ENCODE peak calls at places on chromosomes 13 and 19, in five cellular contexts. One of them, this sample, is unnamed.
A peak's percentile ranks its signal among the peaks of the same experiment; 100 is the strongest.

GRCh38 chr13:51499841-51500240 is 47.0 kb upstream of the INTS6 start:
- DNase-seq in upper lobe of right lung: no peak
- DNase-seq in tibial nerve: no peak
- DNase-seq in Peyer's patch: no peak
- DNase-seq in RWPE2: no peak
- DNase-seq in this sample: no peak

GRCh38 chr13:81540777-81541176 is 1199.9 kb upstream of the SPRY2 start:
- DNase-seq in Peyer's patch: no peak
- DNase-seq in RWPE2: no peak
- DNase-seq in upper lobe of right lung: no peak
- DNase-seq in tibial nerve: no peak
- DNase-seq in this sample: no peak

GRCh38 chr13:78875792-78876580 is 217.0 kb upstream of the OBI1 start:
- DNase-seq in Peyer's patch: no peak
- DNase-seq in tibial nerve: no peak
- DNase-seq in upper lobe of right lung: no peak
- DNase-seq in RWPE2: no peak
- DNase-seq in this sample: no peak

GRCh38 chr13:80274643-80275042 is 66.3 kb downstream of the SPRY2 start:
- DNase-seq in tibial nerve: no peak
- DNase-seq in RWPE2: no peak
- DNase-seq in upper lobe of right lung: no peak
- DNase-seq in Peyer's patch: no peak
- DNase-seq in this sample: no peak

GRCh38 chr13:30654430-30654829 is 36.7 kb downstream of the USPL1 start:
- DNase-seq in RWPE2: no peak
- DNase-seq in upper lobe of right lung: no peak
- DNase-seq in tibial nerve: no peak
- DNase-seq in Peyer's patch: no peak
- DNase-seq in this sample: no peak

GRCh38 chr13:113192902-113193301 is 15.6 kb downstream of the PCID2 start:
- DNase-seq in upper lobe of right lung: no peak
- DNase-seq in RWPE2: no peak
- DNase-seq in tibial nerve: no peak
- DNase-seq in Peyer's patch: no peak
- DNase-seq in this sample: no peak

GRCh38 chr19:29262085-29262484 is 49.1 kb upstream of the UQCRFS1 start:
- DNase-seq in upper lobe of right lung: no peak
- DNase-seq in RWPE2: no peak
- DNase-seq in Peyer's patch: no peak
- DNase-seq in tibial nerve: no peak
- DNase-seq in this sample: no peak

GRCh38 chr19:7921955-7922840 is 2.1 kb downstream of the SNAPC2 start:
- DNase-seq in upper lobe of right lung: no peak
- DNase-seq in Peyer's patch: no peak
- DNase-seq in RWPE2: no peak
- DNase-seq in tibial nerve: no peak
- DNase-seq in this sample: no peak

GRCh38 chr19:23946569-23946968 is 31.9 kb downstream of the ZNF726 start:
- DNase-seq in tibial nerve: no peak
- DNase-seq in upper lobe of right lung: no peak
- DNase-seq in Peyer's patch: no peak
- DNase-seq in RWPE2: no peak
- DNase-seq in this sample: no peak

GRCh38 chr13:31093145-31093885 is 68.4 kb downstream of the HSPH1 start:
- DNase-seq in RWPE2: no peak
- DNase-seq in tibial nerve: no peak
- DNase-seq in Peyer's patch: no peak
- DNase-seq in upper lobe of right lung: no peak
- DNase-seq in this sample: no peak

GRCh38 chr13:30107536-30108136 is 199.7 kb downstream of the KATNAL1 start:
- DNase-seq in tibial nerve: no peak
- DNase-seq in RWPE2: no peak
- DNase-seq in Peyer's patch: no peak
- DNase-seq in upper lobe of right lung: peak; percentile 71
- DNase-seq in this sample: no peak

GRCh38 chr13:90416519-90416918 is 931.0 kb upstream of the MIR17HG start:
- DNase-seq in upper lobe of right lung: no peak
- DNase-seq in RWPE2: no peak
- DNase-seq in Peyer's patch: no peak
- DNase-seq in tibial nerve: peak; percentile 7
- DNase-seq in this sample: no peak

GRCh38 chr13:61684976-61685682 is 269.5 kb upstream of the PCDH20 start:
- DNase-seq in Peyer's patch: no peak
- DNase-seq in tibial nerve: no peak
- DNase-seq in upper lobe of right lung: no peak
- DNase-seq in RWPE2: no peak
- DNase-seq in this sample: no peak

GRCh38 chr13:101059803-101060202 is 356.5 kb downstream of the NALCN start:
- DNase-seq in upper lobe of right lung: no peak
- DNase-seq in RWPE2: no peak
- DNase-seq in tibial nerve: no peak
- DNase-seq in Peyer's patch: no peak
- DNase-seq in this sample: no peak

GRCh38 chr19:31356587-31357314 is 7.5 kb upstream of the TSHZ3 start:
- DNase-seq in Peyer's patch: no peak
- DNase-seq in RWPE2: no peak
- DNase-seq in tibial nerve: no peak
- DNase-seq in upper lobe of right lung: peak; percentile 76
- DNase-seq in this sample: no peak

GRCh38 chr19:2048959-2049740 is 1.9 kb downstream of the MKNK2 start:
- DNase-seq in Peyer's patch: peak; percentile 55
- DNase-seq in upper lobe of right lung: peak; percentile 77
- DNase-seq in RWPE2: no peak
- DNase-seq in tibial nerve: no peak
- DNase-seq in this sample: no peak

GRCh38 chr13:19622189-19622588 is 11.3 kb upstream of the MPHOSPH8 start:
- DNase-seq in Peyer's patch: no peak
- DNase-seq in tibial nerve: no peak
- DNase-seq in RWPE2: no peak
- DNase-seq in upper lobe of right lung: no peak
- DNase-seq in this sample: no peak

GRCh38 chr19:35346193-35347052 is 1.3 kb upstream of the FFAR1 start:
- DNase-seq in upper lobe of right lung: peak; percentile 61
- DNase-seq in Peyer's patch: peak; percentile 46
- DNase-seq in RWPE2: no peak
- DNase-seq in tibial nerve: peak; percentile 30
- DNase-seq in this sample: no peak

GRCh38 chr13:114076329-114076761 is 56.1 kb downstream of the RASA3 start:
- DNase-seq in RWPE2: no peak
- DNase-seq in Peyer's patch: no peak
- DNase-seq in tibial nerve: no peak
- DNase-seq in upper lobe of right lung: peak; percentile 50
- DNase-seq in this sample: no peak

GRCh38 chr13:44393391-44393790 is 19.8 kb downstream of the SERP2 start:
- DNase-seq in upper lobe of right lung: no peak
- DNase-seq in Peyer's patch: peak; percentile 63
- DNase-seq in RWPE2: no peak
- DNase-seq in tibial nerve: no peak
- DNase-seq in this sample: no peak

GRCh38 chr13:112066624-112067004 is 335 bp upstream of the SOX1 start:
- DNase-seq in upper lobe of right lung: no peak
- DNase-seq in RWPE2: no peak
- DNase-seq in Peyer's patch: peak; percentile 56
- DNase-seq in tibial nerve: no peak
- DNase-seq in this sample: no peak

GRCh38 chr19:5534787-5535586 is 32.8 kb downstream of the TINCR start:
- DNase-seq in upper lobe of right lung: no peak
- DNase-seq in Peyer's patch: no peak
- DNase-seq in tibial nerve: no peak
- DNase-seq in RWPE2: no peak
- DNase-seq in this sample: peak; percentile 67

GRCh38 chr19:48170817-48171347 is 402 bp downstream of the ZSWIM9 start:
- DNase-seq in upper lobe of right lung: no peak
- DNase-seq in Peyer's patch: no peak
- DNase-seq in RWPE2: no peak
- DNase-seq in tibial nerve: no peak
- DNase-seq in this sample: no peak

GRCh38 chr13:30580852-30581502 is 36.7 kb upstream of the USPL1 start:
- DNase-seq in upper lobe of right lung: no peak
- DNase-seq in RWPE2: no peak
- DNase-seq in Peyer's patch: no peak
- DNase-seq in tibial nerve: no peak
- DNase-seq in this sample: no peak

GRCh38 chr19:51701468-51702100 is 8.5 kb downstream of the SPACA6 start:
- DNase-seq in RWPE2: no peak
- DNase-seq in Peyer's patch: no peak
- DNase-seq in tibial nerve: no peak
- DNase-seq in upper lobe of right lung: no peak
- DNase-seq in this sample: no peak

GRCh38 chr13:46405457-46405856 is 18.4 kb upstream of the RUBCNL start:
- DNase-seq in upper lobe of right lung: no peak
- DNase-seq in RWPE2: no peak
- DNase-seq in Peyer's patch: no peak
- DNase-seq in tibial nerve: no peak
- DNase-seq in this sample: no peak

GRCh38 chr13:74201530-74201929 is 67.3 kb upstream of the KLF12 start:
- DNase-seq in upper lobe of right lung: no peak
- DNase-seq in tibial nerve: no peak
- DNase-seq in RWPE2: no peak
- DNase-seq in Peyer's patch: no peak
- DNase-seq in this sample: no peak

GRCh38 chr19:38736036-38736412 is 8.2 kb downstream of the CAPN12 start:
- DNase-seq in RWPE2: peak; percentile 59
- DNase-seq in upper lobe of right lung: peak; percentile 84
- DNase-seq in Peyer's patch: peak; percentile 80
- DNase-seq in tibial nerve: no peak
- DNase-seq in this sample: peak; percentile 61

GRCh38 chr19:45050036-45050435 is 11.2 kb downstream of the CLASRP start:
- DNase-seq in Peyer's patch: no peak
- DNase-seq in upper lobe of right lung: no peak
- DNase-seq in tibial nerve: no peak
- DNase-seq in RWPE2: no peak
- DNase-seq in this sample: no peak

GRCh38 chr19:31749231-31749630 is 400.0 kb upstream of the TSHZ3 start:
- DNase-seq in Peyer's patch: no peak
- DNase-seq in RWPE2: no peak
- DNase-seq in upper lobe of right lung: no peak
- DNase-seq in tibial nerve: no peak
- DNase-seq in this sample: peak; percentile 93

GRCh38 chr13:95677564-95678386 is 836 bp downstream of the DNAJC3 start:
- DNase-seq in Peyer's patch: no peak
- DNase-seq in upper lobe of right lung: no peak
- DNase-seq in RWPE2: no peak
- DNase-seq in tibial nerve: no peak
- DNase-seq in this sample: no peak

GRCh38 chr13:44004881-44005280 is 125.2 kb downstream of the LACC1 start:
- DNase-seq in RWPE2: no peak
- DNase-seq in Peyer's patch: no peak
- DNase-seq in tibial nerve: no peak
- DNase-seq in upper lobe of right lung: no peak
- DNase-seq in this sample: no peak

GRCh38 chr19:1247747-1248453 is 483 bp upstream of the MIDN start:
- DNase-seq in Peyer's patch: peak; percentile 88
- DNase-seq in tibial nerve: no peak
- DNase-seq in upper lobe of right lung: peak; percentile 90
- DNase-seq in RWPE2: no peak
- DNase-seq in this sample: peak; percentile 71

GRCh38 chr19:41991025-41991424 is 3.0 kb downstream of the ATP1A3 start:
- DNase-seq in Peyer's patch: no peak
- DNase-seq in upper lobe of right lung: no peak
- DNase-seq in RWPE2: no peak
- DNase-seq in tibial nerve: no peak
- DNase-seq in this sample: peak; percentile 93

GRCh38 chr19:17488593-17489391 is 18.5 kb downstream of the SLC27A1 start:
- DNase-seq in RWPE2: no peak
- DNase-seq in tibial nerve: no peak
- DNase-seq in Peyer's patch: peak; percentile 93
- DNase-seq in upper lobe of right lung: peak; percentile 95
- DNase-seq in this sample: peak; percentile 82
- H3K4me3 ChIP-seq in RWPE2: no peak overlapping the region
- H3K4me3 ChIP-seq in tibial nerve: no peak overlapping the region
- H3K4me3 ChIP-seq in Peyer's patch: peak overlapping the region; percentile 14
- H3K4me3 ChIP-seq in upper lobe of right lung: peak overlapping the region; percentile 28
- H3K4me3 ChIP-seq in this sample: no peak overlapping the region

GRCh38 chr13:40749327-40749726 is 21.7 kb downstream of the MRPS31 start:
- DNase-seq in tibial nerve: no peak
- DNase-seq in upper lobe of right lung: no peak
- DNase-seq in RWPE2: no peak
- DNase-seq in Peyer's patch: no peak
- DNase-seq in this sample: no peak
- TF ChIP-seq CTCF in tibial nerve: no peak
- TF ChIP-seq CTCF in upper lobe of right lung: no peak
- TF ChIP-seq CTCF in RWPE2: peak; percentile 42
- TF ChIP-seq CTCF in Peyer's patch: no peak
- TF ChIP-seq CTCF in this sample: no peak

DNA sequence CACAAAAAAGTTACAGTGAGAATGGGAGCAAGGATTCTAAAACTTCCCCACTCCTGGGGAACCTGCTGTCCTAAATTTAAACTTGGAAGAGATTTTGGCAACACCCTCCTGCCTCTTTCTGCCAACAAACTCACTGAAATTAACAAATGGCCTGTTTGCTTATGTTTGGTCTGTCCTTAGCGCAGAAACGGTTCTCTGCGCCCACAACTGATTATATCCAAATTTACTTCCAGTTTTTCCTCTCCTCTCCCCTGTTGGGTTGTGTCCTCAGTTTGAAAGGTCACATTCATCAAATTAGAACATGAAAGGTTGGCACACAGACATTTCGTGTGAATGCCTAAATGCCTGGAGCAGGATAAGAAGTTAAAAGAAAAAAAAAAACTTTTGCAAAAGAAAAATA is 56.4 kb upstream of the MRI1 start:
- DNase-seq in tibial nerve: no peak
- DNase-seq in Peyer's patch: no peak
- DNase-seq in upper lobe of right lung: no peak
- DNase-seq in RWPE2: no peak
- DNase-seq in this sample: no peak
- H3K27ac ChIP-seq in tibial nerve: no peak overlapping the region
- H3K27ac ChIP-seq in Peyer's patch: no peak overlapping the region
- H3K27ac ChIP-seq in upper lobe of right lung: no peak overlapping the region
- H3K27ac ChIP-seq in RWPE2: no peak overlapping the region
- H3K27ac ChIP-seq in this sample: no peak overlapping the region

DNA sequence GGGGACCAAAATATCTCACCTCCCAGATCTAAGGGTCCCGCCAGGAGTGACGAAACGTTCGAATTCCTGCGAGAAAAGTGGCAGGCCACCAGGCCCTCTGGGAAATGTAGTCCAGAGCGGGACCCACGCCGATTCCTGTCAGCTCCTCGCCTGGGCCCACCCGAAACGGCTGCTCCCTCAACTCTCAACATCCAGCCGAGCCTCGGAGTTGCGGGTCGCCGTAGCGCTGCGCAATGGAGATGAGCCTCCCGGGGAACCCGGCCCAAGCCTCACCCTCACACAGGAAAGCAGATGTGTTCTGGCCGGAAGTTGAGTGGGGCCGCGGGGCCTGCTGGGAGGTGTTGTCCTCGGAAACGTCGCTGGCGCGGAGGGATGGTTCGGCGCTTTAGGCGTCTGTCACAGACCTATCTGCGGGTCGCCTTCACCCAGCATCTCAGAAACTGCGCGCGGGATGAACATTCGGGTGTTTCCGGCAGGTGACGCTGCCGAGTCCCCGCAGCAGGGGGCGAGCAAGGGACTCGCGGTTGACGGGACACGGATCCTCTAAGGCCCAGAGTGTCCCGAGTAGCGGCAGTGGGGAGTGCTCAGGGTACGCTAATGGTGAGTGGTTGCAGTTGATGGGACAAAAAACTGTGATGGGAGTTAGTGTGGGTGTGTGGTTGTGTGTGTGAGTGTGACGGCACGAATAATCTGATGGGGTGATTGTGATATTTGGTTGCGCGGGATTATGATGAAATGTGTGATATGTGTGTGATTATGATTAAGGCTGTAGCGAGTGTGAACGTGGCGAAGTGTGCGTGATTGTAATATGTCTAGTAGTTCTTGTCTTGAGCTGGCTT is at the start of the genes ZNF568 and ZNF829:
- DNase-seq in Peyer's patch: peak; percentile 91
- DNase-seq in tibial nerve: peak; percentile 83
- DNase-seq in RWPE2: peak; percentile 82
- DNase-seq in upper lobe of right lung: peak; percentile 95
- DNase-seq in this sample: peak; percentile 97
- H3K4me3 ChIP-seq in Peyer's patch: peak within 1 kb of the TSS; percentile 76
- H3K4me3 ChIP-seq in tibial nerve: peak within 1 kb of the TSS; percentile 75
- H3K4me3 ChIP-seq in RWPE2: peak within 1 kb of the TSS; percentile 64
- H3K4me3 ChIP-seq in upper lobe of right lung: peak within 1 kb of the TSS; percentile 75
- H3K4me3 ChIP-seq in this sample: peak within 1 kb of the TSS; percentile 84

This sample was measured in WERI-Rb-1.